ENCODE peak calls at places on chromosomes 2 and 18, in four cellular contexts. D is HepG2, F is K562, T is GM12878. S is an unnamed sample.

GRCh38 chr2:164189851-164190250 is 431.4 kb downstream of the GRB14 start:
- DNase-seq in D (no peak), T (no peak), F (no peak), S (no peak)

GRCh38 chr18:77057043-77057442 is 75.5 kb downstream of the MBP start:
- DNase-seq in D (no peak), F (no peak), T (no peak), S (no peak)

GRCh38 chr18:8469793-8470192 is 139.4 kb upstream of the RAB12 start:
- DNase-seq in D (no peak), T (no peak), F (no peak), S (no peak)

GRCh38 chr2:85554980-85555612 is 6.2 kb downstream of the GGCX start:
- DNase-seq in T (no peak), D (no peak), F (no peak), S (no peak)

GRCh38 chr2:234863043-234863934 is 88.5 kb upstream of the SH3BP4 start:
- DNase-seq in F (no peak), D (peak), T (no peak), S (no peak)

GRCh38 chr2:62456721-62457539 is 49.1 kb downstream of the TMEM17 start:
- DNase-seq in F (peak), T (no peak), D (peak), S (peak)

GRCh38 chr2:223058952-223059716 is 7.1 kb downstream of the KCNE4 start:
- DNase-seq in D (peak), F (peak), T (no peak), S (no peak)

GRCh38 chr2:7111626-7112025 is 194.4 kb downstream of the RNF144A start:
- DNase-seq in F (no peak), T (no peak), D (no peak), S (no peak)

GRCh38 chr18:43744960-43745740 is 467.9 kb upstream of the SYT4 start:
- DNase-seq in D (no peak), F (no peak), T (no peak), S (no peak)

GRCh38 chr2:70010222-70011111 is 49.0 kb upstream of the ASPRV1 start:
- DNase-seq in D (peak), F (peak), T (no peak), S (no peak)

GRCh38 chr18:76803814-76804213 is 18.5 kb upstream of the ZNF236 start:
- DNase-seq in D (peak), F (peak), T (peak), S (peak)

GRCh38 chr2:151560289-151560688 is 150.6 kb downstream of the RIF1 start:
- DNase-seq in D (no peak), T (no peak), F (peak), S (no peak)

GRCh38 chr2:237096911-237097310 is 11.2 kb downstream of the COPS8 start:
- DNase-seq in T (no peak), F (no peak), D (no peak), S (no peak)

GRCh38 chr2:239000500-239001073 is 152.7 kb downstream of the TWIST2 start:
- DNase-seq in T (no peak), F (no peak), D (no peak), S (no peak)

GRCh38 chr2:204909791-204910190 is 364.5 kb downstream of the PARD3B start:
- DNase-seq in T (no peak), F (no peak), D (no peak), S (no peak)

GRCh38 chr18:49011291-49011746 is 60.6 kb upstream of the SMAD7 start:
- DNase-seq in D (no peak), T (no peak), F (no peak), S (no peak)

GRCh38 chr2:46674451-46674850 is 195.1 kb downstream of the TMEM247 start:
- DNase-seq in T (no peak), F (no peak), D (no peak), S (no peak)

GRCh38 chr2:218963597-218963996 is 4.1 kb downstream of the CDK5R2 start:
- DNase-seq in D (no peak), F (no peak), T (no peak), S (no peak)

GRCh38 chr2:17539596-17539992 is 902 bp upstream of the VSNL1 start:
- DNase-seq in D (peak), F (no peak), T (no peak), S (no peak)

GRCh38 chr2:15594291-15595256 is 2.9 kb downstream of the DDX1 start:
- DNase-seq in T (no peak), F (no peak), D (no peak), S (no peak)

DNA sequence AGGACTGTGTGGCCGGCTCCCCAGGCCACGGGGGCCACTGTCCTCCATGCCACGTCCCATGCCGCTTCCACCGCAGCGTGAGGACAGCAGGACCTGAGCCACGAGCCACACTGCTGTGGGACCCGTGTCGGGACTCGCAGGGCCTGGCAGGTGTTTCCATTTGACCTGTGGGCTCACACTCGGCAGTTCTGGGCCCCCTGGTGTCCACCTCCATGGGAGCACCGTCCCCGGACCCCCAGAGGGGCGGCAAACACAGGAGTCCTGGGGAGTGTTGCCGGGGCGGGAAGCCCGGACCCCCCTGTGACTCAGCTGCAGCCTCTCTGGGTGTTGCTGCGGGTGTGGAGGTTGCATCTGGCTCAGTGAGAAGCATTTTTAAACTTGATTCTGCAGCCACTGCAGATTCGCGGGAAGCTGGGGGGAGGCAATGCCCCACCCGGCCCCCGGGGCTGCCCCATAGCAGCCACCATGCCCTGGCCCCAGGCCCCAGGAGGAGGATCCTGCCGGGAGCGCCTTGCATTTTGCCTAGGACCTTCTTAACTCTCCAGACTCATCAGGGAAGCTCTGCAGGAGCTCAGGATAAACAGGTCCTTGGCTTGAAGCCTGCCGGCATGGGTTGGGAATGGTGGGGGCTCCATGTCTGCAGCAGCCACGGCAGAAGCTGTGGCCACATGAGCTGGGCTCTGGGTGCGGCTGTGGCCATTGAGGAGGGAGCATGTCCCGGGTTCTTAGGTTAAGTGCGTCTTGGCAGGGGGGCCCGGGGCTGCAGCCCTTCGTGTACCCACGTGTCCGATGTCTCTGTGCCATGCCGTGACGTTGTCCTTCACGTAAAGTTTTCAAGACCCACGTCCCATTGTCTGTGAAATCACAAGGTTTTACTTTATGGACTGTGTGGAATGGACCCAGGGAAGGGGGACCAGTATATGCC is 30.9 kb downstream of the NFATC1 start:
- DNase-seq in T (no peak), D (no peak), F (no peak), S (no peak)
- TF ChIP-seq FOXK2 in T (no peak), D (no peak), F (no peak), S (no peak)

DNA sequence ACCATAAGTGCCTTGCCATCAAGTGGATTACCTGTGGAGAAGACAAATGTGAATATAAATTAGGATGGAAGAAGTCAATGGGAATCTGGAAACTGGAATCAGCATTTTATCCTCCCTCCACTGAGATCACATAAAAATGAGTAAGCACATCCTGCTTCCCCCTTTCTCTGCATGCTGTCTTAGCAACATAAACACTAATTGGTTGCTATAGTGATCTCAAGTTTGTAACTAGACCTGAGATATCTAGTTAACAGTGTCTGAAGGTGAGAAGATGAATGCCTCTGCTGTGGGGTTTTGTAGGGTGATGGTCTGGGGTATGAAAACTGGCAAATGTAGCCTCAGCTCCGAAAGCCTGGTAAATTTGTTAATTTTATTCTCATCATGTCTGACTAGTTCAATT is 1357.5 kb upstream of the CELF4 start:
- DNase-seq in D (no peak), T (no peak), F (no peak), S (no peak)
- TF ChIP-seq FOXK2 in D (no peak), T (no peak), F (no peak), S (no peak)

GRCh38 chr2:233468746-233469110 is 97.9 kb downstream of the USP40 start:
- DNase-seq in T (no peak), F (no peak), D (no peak), S (no peak)
- TF ChIP-seq FOXK2 in T (no peak), F (no peak), D (no peak), S (no peak)

GRCh38 chr2:11102466-11102865 is 52.8 kb upstream of the SLC66A3 start:
- DNase-seq in D (no peak), F (no peak), T (no peak), S (no peak)
- TF ChIP-seq FOXK2 in D (no peak), F (no peak), T (no peak), S (no peak)

DNA sequence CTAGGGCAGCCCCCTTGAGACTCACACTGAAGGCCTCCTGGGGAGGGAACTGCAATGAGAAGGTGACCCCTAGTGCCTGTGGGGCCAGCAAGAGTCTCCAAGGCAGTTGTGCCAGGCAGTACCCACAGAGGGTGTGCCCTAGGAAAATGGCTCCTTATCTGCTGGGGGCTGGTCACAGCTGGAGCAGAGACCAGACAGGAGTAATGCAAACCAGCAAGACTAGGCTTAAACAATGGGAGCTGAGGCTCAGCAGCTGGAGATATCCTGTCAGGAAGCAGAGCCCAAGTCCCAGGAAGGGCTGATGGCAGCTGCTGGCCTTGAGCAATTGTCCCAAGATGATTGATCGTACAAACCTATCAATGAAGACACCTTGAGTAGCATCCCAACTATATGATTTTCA is 26.8 kb upstream of the E2F6 start:
- DNase-seq in D (no peak), T (no peak), F (no peak), S (no peak)
- TF ChIP-seq FOXK2 in D (no peak), T (no peak), F (no peak), S (no peak)

GRCh38 chr18:12296457-12296856 is 11.6 kb upstream of the TUBB6 start:
- DNase-seq in T (no peak), F (no peak), D (no peak), S (no peak)
- TF ChIP-seq FOXK2 in T (no peak), F (no peak), D (no peak), S (no peak)

GRCh38 chr2:206721216-206721920 is 3.2 kb upstream of the DYTN start:
- DNase-seq in F (no peak), T (peak), D (no peak), S (no peak)
- TF ChIP-seq FOXK2 in F (no peak), T (no peak), D (no peak), S (no peak)

DNA sequence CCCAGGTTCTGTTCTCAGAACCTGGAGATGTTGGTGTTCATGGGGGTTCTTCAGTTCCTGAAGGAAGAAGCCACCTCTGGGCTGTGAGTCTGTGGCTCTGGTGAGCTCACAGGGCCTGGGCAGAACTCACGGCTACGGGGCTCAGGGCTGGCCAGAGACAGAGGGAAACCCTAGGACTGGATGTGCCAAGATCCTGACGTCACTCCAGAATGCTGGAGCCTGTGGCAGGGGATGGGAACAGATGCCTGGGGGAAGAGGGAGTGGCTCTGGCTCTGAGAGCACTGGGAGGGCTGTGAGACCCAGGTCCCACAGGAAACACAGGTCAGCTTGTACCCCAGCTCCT is at the start of gene OTOF:
- DNase-seq in D (no peak), F (no peak), T (no peak), S (no peak)
- TF ChIP-seq FOXK2 in D (no peak), F (no peak), T (no peak), S (no peak)

GRCh38 chr2:199999166-199999565 is 43.8 kb downstream of the MAIP1 start:
- DNase-seq in F (no peak), D (no peak), T (no peak), S (no peak)
- TF ChIP-seq FOXK2 in F (no peak), D (no peak), T (no peak), S (no peak)

GRCh38 chr2:201580486-201580885 is 62.8 kb downstream of the TMEM237 start:
- DNase-seq in F (no peak), T (no peak), D (peak), S (no peak)
- TF ChIP-seq FOXK2 in F (no peak), T (no peak), D (no peak), S (no peak)